ENCODE peak calls at places on chromosomes 13 and 19, in ten cellular contexts. S is SK-N-MC; L is CD4-positive, alpha-beta memory T cell; H is AG04450; T is ovary; C is PC-3; G is neuronal stem cell; K is thoracic aorta; V is GM23338; X is brain microvascular endothelial cell. Y is an unnamed sample.
A peak's percentile ranks its signal among the peaks of the same experiment; 100 is the strongest.

GRCh38 chr19:14039181-14039580 is 7.6 kb downstream of the IL27RA start:
- DNase-seq in S (no peak), L (no peak), H (no peak), T (no peak), C (no peak), G (no peak), K (no peak), V (no peak), X (no peak), Y (no peak)

GRCh38 chr13:46183018-46183940 is 1.3 kb upstream of the LCP1 start:
- DNase-seq in S (no peak), L (no peak), H (no peak), T (no peak), C (no peak), G (no peak), K (no peak), V (no peak), X (no peak), Y (no peak)

GRCh38 chr13:95924389-95924994 is 128.7 kb downstream of the UGGT2 start:
- DNase-seq in S (no peak), L (no peak), H (peak; percentile 47), T (no peak), C (peak; percentile 40), G (no peak), K (no peak), V (peak; percentile 5), X (peak; percentile 82), Y (no peak)

GRCh38 chr19:6476155-6476895 is 5.3 kb downstream of the DENND1C start:
- DNase-seq in S (peak; percentile 93), L (peak; percentile 64), H (no peak), T (peak; percentile 30), C (peak; percentile 68), G (peak; percentile 98), K (no peak), V (peak; percentile 100), X (peak; percentile 52), Y (peak; percentile 44)

GRCh38 chr19:42092350-42092749 is 16.4 kb downstream of the ZNF574 start:
- DNase-seq in S (no peak), L (peak; percentile 22), H (no peak), T (no peak), C (peak; percentile 60), G (no peak), K (no peak), V (peak; percentile 82), X (no peak), Y (no peak)

GRCh38 chr19:48353682-48354081 is 10.1 kb downstream of the TMEM143 start:
- DNase-seq in S (no peak), L (no peak), H (no peak), T (no peak), C (peak; percentile 12), G (no peak), K (no peak), V (no peak), X (no peak), Y (no peak)

GRCh38 chr13:109786457-109787134 is at the start of gene IRS2:
- DNase-seq in S (peak; percentile 91), L (peak; percentile 95), H (peak; percentile 66), T (peak; percentile 91), C (peak; percentile 84), G (peak; percentile 94), K (peak; percentile 86), V (peak; percentile 93), X (peak; percentile 87), Y (peak; percentile 91)

GRCh38 chr13:75357576-75358295 is 124.2 kb downstream of the TBC1D4 start:
- DNase-seq in S (peak; percentile 28), L (peak; percentile 55), H (no peak), T (no peak), C (peak; percentile 76), G (peak; percentile 20), K (no peak), V (peak; percentile 83), X (peak; percentile 75), Y (no peak)

GRCh38 chr13:93227280-93227905 is 786 bp downstream of the GPC6 start:
- DNase-seq in S (no peak), L (no peak), H (no peak), T (peak; percentile 30), C (peak; percentile 43), G (peak; percentile 66), K (no peak), V (peak; percentile 66), X (peak; percentile 33), Y (no peak)

GRCh38 chr13:98315466-98315865 is 138.4 kb upstream of the RNF113B start:
- DNase-seq in S (no peak), L (no peak), H (no peak), T (no peak), C (no peak), G (no peak), K (no peak), V (no peak), X (peak; percentile 58), Y (no peak)

GRCh38 chr19:55947532-55947931 is at the start of gene NLRP8:
- DNase-seq in S (no peak), L (no peak), H (no peak), T (no peak), C (no peak), G (no peak), K (no peak), V (no peak), X (no peak), Y (no peak)

GRCh38 chr13:114140909-114141255 is 8.5 kb upstream of the RASA3 start:
- DNase-seq in S (no peak), L (peak; percentile 53), H (no peak), T (no peak), C (no peak), G (no peak), K (no peak), V (no peak), X (no peak), Y (no peak)

GRCh38 chr19:55699221-55699620 is 24.2 kb downstream of the EPN1 start:
- DNase-seq in S (no peak), L (no peak), H (no peak), T (no peak), C (no peak), G (no peak), K (no peak), V (no peak), X (no peak), Y (no peak)

GRCh38 chr13:43786766-43787517 is at the start of gene ENOX1:
- DNase-seq in S (no peak), L (no peak), H (peak; percentile 49), T (peak; percentile 80), C (peak; percentile 47), G (peak; percentile 64), K (no peak), V (peak; percentile 77), X (peak; percentile 48), Y (peak; percentile 78)

GRCh38 chr19:3054265-3054971 is 7.9 kb downstream of the TLE5 start:
- DNase-seq in S (no peak), L (no peak), H (no peak), T (no peak), C (no peak), G (no peak), K (no peak), V (no peak), X (no peak), Y (no peak)

GRCh38 chr13:112728375-112729126 is 38.7 kb downstream of the ATP11A start:
- DNase-seq in S (no peak), L (no peak), H (no peak), T (no peak), C (no peak), G (no peak), K (no peak), V (no peak), X (no peak), Y (no peak)

GRCh38 chr13:48749144-48749543 is 95.4 kb downstream of the CYSLTR2 start:
- DNase-seq in S (no peak), L (no peak), H (no peak), T (no peak), C (peak; percentile 27), G (no peak), K (no peak), V (no peak), X (peak; percentile 90), Y (no peak)

GRCh38 chr13:50513528-50513863 is 330.0 kb downstream of the DLEU7 start:
- DNase-seq in S (no peak), L (no peak), H (no peak), T (no peak), C (no peak), G (no peak), K (no peak), V (no peak), X (no peak), Y (no peak)

GRCh38 chr13:45180713-45181601 is 19.9 kb downstream of the KCTD4 start:
- DNase-seq in S (no peak), L (no peak), H (no peak), T (no peak), C (peak; percentile 42), G (no peak), K (no peak), V (no peak), X (no peak), Y (no peak)

GRCh38 chr19:47573076-47574026 is at the start of gene ZNF541:
- DNase-seq in S (no peak), L (peak; percentile 88), H (no peak), T (peak; percentile 34), C (no peak), G (no peak), K (peak; percentile 12), V (peak; percentile 43), X (no peak), Y (peak; percentile 72)

GRCh38 chr13:31699650-31700049 is 39.7 kb upstream of the RXFP2 start:
- DNase-seq in S (no peak), L (no peak), H (no peak), T (no peak), C (no peak), G (peak; percentile 23), K (no peak), V (peak; percentile 71), X (no peak), Y (no peak)

GRCh38 chr19:49875801-49876421 is 1.2 kb downstream of the AKT1S1 start:
- DNase-seq in S (no peak), L (no peak), H (no peak), T (peak; percentile 73), C (peak; percentile 34), G (peak; percentile 59), K (no peak), V (peak; percentile 83), X (no peak), Y (peak; percentile 74)
- H3K27ac ChIP-seq in S (peak overlapping the region; percentile 99), L (peak overlapping the region; percentile 95), H (peak overlapping the region; percentile 82), T (peak overlapping the region; percentile 90), C (peak overlapping the region; percentile 91), G (peak overlapping the region; percentile 94), K (peak overlapping the region; percentile 99), V (peak overlapping the region; percentile 97), X (peak overlapping the region; percentile 99), Y (peak overlapping the region; percentile 98)

GRCh38 chr13:25170554-25171107 is 1.5 kb downstream of the AMER2 start:
- DNase-seq in S (no peak), L (no peak), H (no peak), T (no peak), C (no peak), G (no peak), K (no peak), V (peak; percentile 56), X (no peak), Y (no peak)
- H3K4me3 ChIP-seq in S (peak overlapping the region; percentile 85), L (no peak overlapping the region), H (no peak overlapping the region), T (no peak overlapping the region), C (no peak overlapping the region), G (peak overlapping the region; percentile 44), K (peak overlapping the region; percentile 61), V (peak overlapping the region; percentile 75), X (peak overlapping the region; percentile 37), Y (no peak overlapping the region)

GRCh38 chr13:20824762-20825161 is 51.0 kb upstream of the EEF1AKMT1 start:
- DNase-seq in S (no peak), L (no peak), H (no peak), T (no peak), C (no peak), G (no peak), K (no peak), V (peak; percentile 7), X (peak; percentile 46), Y (no peak)
- H3K27ac ChIP-seq in S (no peak overlapping the region), L (no peak overlapping the region), H (peak overlapping the region; percentile 55), T (no peak overlapping the region), C (no peak overlapping the region), G (no peak overlapping the region), K (peak overlapping the region; percentile 18), V (no peak overlapping the region), X (peak overlapping the region; percentile 22), Y (peak overlapping the region; percentile 46)

GRCh38 chr19:50383307-50383851 is 768 bp upstream of the POLD1 start:
- DNase-seq in S (no peak), L (peak; percentile 17), H (no peak), T (no peak), C (no peak), G (no peak), K (no peak), V (peak; percentile 72), X (peak; percentile 4), Y (no peak)
- H3K4me3 ChIP-seq in S (peak overlapping the region; percentile 86), L (no peak overlapping the region), H (peak overlapping the region; percentile 73), T (peak overlapping the region; percentile 60), C (peak overlapping the region; percentile 78), G (peak overlapping the region; percentile 70), K (peak overlapping the region; percentile 76), V (peak overlapping the region; percentile 84), X (peak overlapping the region; percentile 72), Y (peak overlapping the region; percentile 65)